ENCODE peak calls at places on chromosome 21, in ten cellular contexts. Z is left lobe of liver; D is IMR-90; S is right cardiac atrium; K is left lung; Y is sciatic nerve; T is CD4-positive, CD25-positive, alpha-beta regulatory T cell; F is heart right ventricle; L is memory B cell; A is PC-3. X is an unnamed sample.

GRCh38 chr21:43001316-43001715 is 27.0 kb downstream of the PKNOX1 start:
- ATAC-seq in Y (no peak), F (no peak), Z (no peak), D (no peak), T (no peak), K (no peak), S (no peak), A (no peak), L (no peak), X (no peak)

GRCh38 chr21:8993943-8994639 is 1527.3 kb upstream of the TPTE start:
- ATAC-seq in S (no peak), Z (no peak), Y (peak), K (no peak), A (no peak), F (no peak), L (no peak), T (no peak), D (no peak), X (no peak)

GRCh38 chr21:45584786-45585185 is 42.5 kb upstream of the SLC19A1 start:
- ATAC-seq in Z (no peak), D (no peak), A (no peak), L (no peak), T (no peak), F (no peak), S (no peak), K (peak), Y (no peak), X (no peak)

GRCh38 chr21:28771790-28772501 is 220.7 kb downstream of the LTN1 start:
- ATAC-seq in A (peak), L (no peak), S (peak), Y (peak), F (peak), Z (peak), K (peak), T (no peak), D (peak), X (no peak)

GRCh38 chr21:42291003-42291750 is 24.0 kb downstream of the TFF3 start:
- ATAC-seq in A (no peak), L (no peak), F (no peak), Z (no peak), D (no peak), S (no peak), K (no peak), Y (no peak), T (no peak), X (no peak)

GRCh38 chr21:32886339-32886738 is 114.8 kb upstream of the PAXBP1 start:
- ATAC-seq in Z (peak), D (no peak), T (peak), L (no peak), A (peak), S (no peak), K (peak), Y (no peak), F (no peak), X (no peak)

GRCh38 chr21:16502897-16503296 is 773.1 kb downstream of the USP25 start:
- ATAC-seq in L (no peak), F (no peak), K (no peak), Z (no peak), Y (no peak), D (no peak), S (no peak), T (no peak), A (no peak), X (no peak)

GRCh38 chr21:37237346-37237745 is 29.8 kb downstream of the VPS26C start:
- ATAC-seq in A (no peak), S (no peak), K (no peak), L (no peak), Z (no peak), F (no peak), Y (no peak), D (no peak), T (no peak), X (no peak)